ENCODE peak calls at places on chromosomes 13 and 19, in six cellular contexts. One of them, this sample, is unnamed.

GRCh38 chr19:918152-918437 is 962 bp downstream of the KISS1R start:
- DNase-seq in posterior cingulate gyrus: no peak
- DNase-seq in NCI-H1048: no peak
- DNase-seq in stimulated activated CD4-positive, alpha-beta T cell treated with anti-CD3 and anti-CD28 coated beads, Interleukin-4, amount 100 ng/mL, for 48 hours: no peak
- DNase-seq in activated gamma-delta T cell treated with anti-CD3 and anti-CD28 coated beads, Interleukin-2, amount 50 U/mL, for 16 hours: no peak
- DNase-seq in ELR: no peak
- DNase-seq in this sample: no peak

GRCh38 chr13:20231839-20232555 is at the start of gene GJB6:
- DNase-seq in posterior cingulate gyrus: no peak
- DNase-seq in NCI-H1048: no peak
- DNase-seq in stimulated activated CD4-positive, alpha-beta T cell treated with anti-CD3 and anti-CD28 coated beads, Interleukin-4, amount 100 ng/mL, for 48 hours: peak; percentile 15
- DNase-seq in activated gamma-delta T cell treated with anti-CD3 and anti-CD28 coated beads, Interleukin-2, amount 50 U/mL, for 16 hours: peak; percentile 2
- DNase-seq in ELR: no peak
- DNase-seq in this sample: no peak

GRCh38 chr13:83780201-83780600 is 102.1 kb downstream of the SLITRK1 start:
- DNase-seq in posterior cingulate gyrus: no peak
- DNase-seq in NCI-H1048: no peak
- DNase-seq in stimulated activated CD4-positive, alpha-beta T cell treated with anti-CD3 and anti-CD28 coated beads, Interleukin-4, amount 100 ng/mL, for 48 hours: no peak
- DNase-seq in activated gamma-delta T cell treated with anti-CD3 and anti-CD28 coated beads, Interleukin-2, amount 50 U/mL, for 16 hours: no peak
- DNase-seq in ELR: peak; percentile 47
- DNase-seq in this sample: peak; percentile 33

GRCh38 chr19:28633223-28634030 is 579.5 kb downstream of the UQCRFS1 start:
- DNase-seq in posterior cingulate gyrus: no peak
- DNase-seq in NCI-H1048: no peak
- DNase-seq in stimulated activated CD4-positive, alpha-beta T cell treated with anti-CD3 and anti-CD28 coated beads, Interleukin-4, amount 100 ng/mL, for 48 hours: peak; percentile 36
- DNase-seq in activated gamma-delta T cell treated with anti-CD3 and anti-CD28 coated beads, Interleukin-2, amount 50 U/mL, for 16 hours: peak; percentile 27
- DNase-seq in ELR: peak; percentile 47
- DNase-seq in this sample: peak; percentile 13

GRCh38 chr13:105121221-105121620 is 1414.2 kb downstream of the EFNB2 start:
- DNase-seq in posterior cingulate gyrus: no peak
- DNase-seq in NCI-H1048: no peak
- DNase-seq in stimulated activated CD4-positive, alpha-beta T cell treated with anti-CD3 and anti-CD28 coated beads, Interleukin-4, amount 100 ng/mL, for 48 hours: no peak
- DNase-seq in activated gamma-delta T cell treated with anti-CD3 and anti-CD28 coated beads, Interleukin-2, amount 50 U/mL, for 16 hours: no peak
- DNase-seq in ELR: no peak
- DNase-seq in this sample: no peak

GRCh38 chr13:105925496-105925895 is 610.0 kb downstream of the EFNB2 start:
- DNase-seq in posterior cingulate gyrus: no peak
- DNase-seq in NCI-H1048: no peak
- DNase-seq in stimulated activated CD4-positive, alpha-beta T cell treated with anti-CD3 and anti-CD28 coated beads, Interleukin-4, amount 100 ng/mL, for 48 hours: no peak
- DNase-seq in activated gamma-delta T cell treated with anti-CD3 and anti-CD28 coated beads, Interleukin-2, amount 50 U/mL, for 16 hours: no peak
- DNase-seq in ELR: peak; percentile 47
- DNase-seq in this sample: peak; percentile 67

GRCh38 chr13:76783798-76784197 is 102.4 kb downstream of the KCTD12 start:
- DNase-seq in posterior cingulate gyrus: no peak
- DNase-seq in NCI-H1048: no peak
- DNase-seq in stimulated activated CD4-positive, alpha-beta T cell treated with anti-CD3 and anti-CD28 coated beads, Interleukin-4, amount 100 ng/mL, for 48 hours: no peak
- DNase-seq in activated gamma-delta T cell treated with anti-CD3 and anti-CD28 coated beads, Interleukin-2, amount 50 U/mL, for 16 hours: no peak
- DNase-seq in ELR: no peak
- DNase-seq in this sample: no peak

GRCh38 chr19:6743714-6744380 is 4.4 kb downstream of the TRIP10 start:
- DNase-seq in posterior cingulate gyrus: peak; percentile 1
- DNase-seq in NCI-H1048: no peak
- DNase-seq in stimulated activated CD4-positive, alpha-beta T cell treated with anti-CD3 and anti-CD28 coated beads, Interleukin-4, amount 100 ng/mL, for 48 hours: no peak
- DNase-seq in activated gamma-delta T cell treated with anti-CD3 and anti-CD28 coated beads, Interleukin-2, amount 50 U/mL, for 16 hours: no peak
- DNase-seq in ELR: peak; percentile 51
- DNase-seq in this sample: peak; percentile 35

GRCh38 chr19:2051771-2052704 is 994 bp upstream of the MKNK2 start:
- DNase-seq in posterior cingulate gyrus: peak; percentile 72
- DNase-seq in NCI-H1048: no peak
- DNase-seq in stimulated activated CD4-positive, alpha-beta T cell treated with anti-CD3 and anti-CD28 coated beads, Interleukin-4, amount 100 ng/mL, for 48 hours: no peak
- DNase-seq in activated gamma-delta T cell treated with anti-CD3 and anti-CD28 coated beads, Interleukin-2, amount 50 U/mL, for 16 hours: peak; percentile 32
- DNase-seq in ELR: no peak
- DNase-seq in this sample: no peak

GRCh38 chr19:43755256-43755801 is 567 bp upstream of the SMG9 start:
- DNase-seq in posterior cingulate gyrus: peak; percentile 97
- DNase-seq in NCI-H1048: peak; percentile 74
- DNase-seq in stimulated activated CD4-positive, alpha-beta T cell treated with anti-CD3 and anti-CD28 coated beads, Interleukin-4, amount 100 ng/mL, for 48 hours: peak; percentile 70
- DNase-seq in activated gamma-delta T cell treated with anti-CD3 and anti-CD28 coated beads, Interleukin-2, amount 50 U/mL, for 16 hours: peak; percentile 58
- DNase-seq in ELR: peak; percentile 70
- DNase-seq in this sample: peak; percentile 73